ENCODE peak calls at places on chromosomes 16 and 17, in five cellular contexts. One of them, this sample, is unnamed.
A peak's percentile ranks its signal among the peaks of the same experiment; 100 is the strongest.

GRCh38 chr17:55265434-55266021 is 768 bp downstream of the HLF start:
- DNase-seq in fibroblast of lung: no peak
- DNase-seq in upper lobe of right lung: peak; percentile 72
- DNase-seq in ovary: no peak
- DNase-seq in gastrocnemius medialis: no peak
- DNase-seq in this sample: no peak

GRCh38 chr17:44084131-44084538 is 13.6 kb downstream of the G6PC3 start:
- DNase-seq in fibroblast of lung: no peak
- DNase-seq in upper lobe of right lung: peak; percentile 54
- DNase-seq in ovary: no peak
- DNase-seq in gastrocnemius medialis: no peak
- DNase-seq in this sample: no peak

GRCh38 chr16:21088646-21089538 is 61.8 kb downstream of the DNAH3 start:
- DNase-seq in fibroblast of lung: peak; percentile 85
- DNase-seq in upper lobe of right lung: no peak
- DNase-seq in ovary: no peak
- DNase-seq in gastrocnemius medialis: no peak
- DNase-seq in this sample: no peak

GRCh38 chr17:30323895-30324319 is 9.9 kb downstream of the TMIGD1 start:
- DNase-seq in fibroblast of lung: peak; percentile 49
- DNase-seq in upper lobe of right lung: no peak
- DNase-seq in ovary: no peak
- DNase-seq in gastrocnemius medialis: peak; percentile 22
- DNase-seq in this sample: no peak

GRCh38 chr17:29179232-29180036 is 764 bp downstream of the MYO18A start:
- DNase-seq in fibroblast of lung: no peak
- DNase-seq in upper lobe of right lung: peak; percentile 90
- DNase-seq in ovary: peak; percentile 35
- DNase-seq in gastrocnemius medialis: no peak
- DNase-seq in this sample: peak; percentile 83

GRCh38 chr17:79446347-79446746 is 164.5 kb downstream of the RBFOX3 start:
- DNase-seq in fibroblast of lung: no peak
- DNase-seq in upper lobe of right lung: no peak
- DNase-seq in ovary: no peak
- DNase-seq in gastrocnemius medialis: no peak
- DNase-seq in this sample: no peak

GRCh38 chr16:85963746-85964370 is 64.9 kb downstream of the IRF8 start:
- DNase-seq in fibroblast of lung: peak; percentile 27
- DNase-seq in upper lobe of right lung: peak; percentile 80
- DNase-seq in ovary: peak; percentile 26
- DNase-seq in gastrocnemius medialis: no peak
- DNase-seq in this sample: peak; percentile 75

GRCh38 chr16:79165541-79165940 is 435.0 kb downstream of the MAF start:
- DNase-seq in fibroblast of lung: no peak
- DNase-seq in upper lobe of right lung: no peak
- DNase-seq in ovary: no peak
- DNase-seq in gastrocnemius medialis: no peak
- DNase-seq in this sample: no peak

GRCh38 chr16:48384305-48384981 is 770 bp downstream of the SIAH1 start:
- DNase-seq in fibroblast of lung: peak; percentile 42
- DNase-seq in upper lobe of right lung: peak; percentile 85
- DNase-seq in ovary: peak; percentile 61
- DNase-seq in gastrocnemius medialis: peak; percentile 60
- DNase-seq in this sample: peak; percentile 80

GRCh38 chr17:72788950-72789585 is 303.4 kb downstream of the SLC39A11 start:
- DNase-seq in fibroblast of lung: peak; percentile 45
- DNase-seq in upper lobe of right lung: no peak
- DNase-seq in ovary: no peak
- DNase-seq in gastrocnemius medialis: no peak
- DNase-seq in this sample: no peak

GRCh38 chr17:66214893-66215528 is 14.2 kb downstream of the APOH start:
- DNase-seq in fibroblast of lung: no peak
- DNase-seq in upper lobe of right lung: no peak
- DNase-seq in ovary: no peak
- DNase-seq in gastrocnemius medialis: no peak
- DNase-seq in this sample: no peak

GRCh38 chr16:89375021-89375420 is 115.3 kb downstream of the ANKRD11 start:
- DNase-seq in fibroblast of lung: no peak
- DNase-seq in upper lobe of right lung: no peak
- DNase-seq in ovary: no peak
- DNase-seq in gastrocnemius medialis: no peak
- DNase-seq in this sample: no peak

GRCh38 chr17:261640-262039 is 80.2 kb upstream of the DOC2B start:
- DNase-seq in fibroblast of lung: no peak
- DNase-seq in upper lobe of right lung: no peak
- DNase-seq in ovary: no peak
- DNase-seq in gastrocnemius medialis: no peak
- DNase-seq in this sample: peak; percentile 7

GRCh38 chr16:88815901-88816589 is 4.3 kb upstream of the APRT start:
- DNase-seq in fibroblast of lung: no peak
- DNase-seq in upper lobe of right lung: no peak
- DNase-seq in ovary: no peak
- DNase-seq in gastrocnemius medialis: no peak
- DNase-seq in this sample: no peak

GRCh38 chr17:35973333-35974260 is 7.7 kb downstream of the CCL16 start:
- DNase-seq in fibroblast of lung: peak; percentile 21
- DNase-seq in upper lobe of right lung: no peak
- DNase-seq in ovary: no peak
- DNase-seq in gastrocnemius medialis: no peak
- DNase-seq in this sample: no peak

GRCh38 chr17:58401287-58401686 is 16.0 kb downstream of the RNF43 start:
- DNase-seq in fibroblast of lung: no peak
- DNase-seq in upper lobe of right lung: no peak
- DNase-seq in ovary: no peak
- DNase-seq in gastrocnemius medialis: no peak
- DNase-seq in this sample: no peak
- H3K4me1 ChIP-seq in fibroblast of lung: no peaks in the 10 kb centered on the region
- H3K4me1 ChIP-seq in upper lobe of right lung: no peaks in the 10 kb centered on the region
- H3K4me1 ChIP-seq in ovary: no peaks in the 10 kb centered on the region
- H3K4me1 ChIP-seq in gastrocnemius medialis: no peaks in the 10 kb centered on the region
- H3K4me1 ChIP-seq in this sample: no peaks in the 10 kb centered on the region

GRCh38 chr16:81908466-81909230 is 102.6 kb downstream of the SDR42E1 start:
- DNase-seq in fibroblast of lung: no peak
- DNase-seq in upper lobe of right lung: no peak
- DNase-seq in ovary: no peak
- DNase-seq in gastrocnemius medialis: no peak
- DNase-seq in this sample: no peak
- H3K27me3 ChIP-seq in fibroblast of lung: no peaks in the 10 kb centered on the region
- H3K27me3 ChIP-seq in upper lobe of right lung: no peaks in the 10 kb centered on the region
- H3K27me3 ChIP-seq in ovary: no peaks in the 10 kb centered on the region
- H3K27me3 ChIP-seq in gastrocnemius medialis: no peaks in the 10 kb centered on the region
- H3K27me3 ChIP-seq in this sample: no peaks in the 10 kb centered on the region

GRCh38 chr17:17701112-17701511 is 19.9 kb downstream of the RAI1 start:
- DNase-seq in fibroblast of lung: no peak
- DNase-seq in upper lobe of right lung: no peak
- DNase-seq in ovary: no peak
- DNase-seq in gastrocnemius medialis: no peak
- DNase-seq in this sample: no peak
- H3K4me1 ChIP-seq in fibroblast of lung: peaks cover 12% of the 10 kb centered on the region
- H3K4me1 ChIP-seq in upper lobe of right lung: peaks cover 38% of the 10 kb centered on the region
- H3K4me1 ChIP-seq in ovary: peaks cover 35% of the 10 kb centered on the region
- H3K4me1 ChIP-seq in gastrocnemius medialis: peaks cover 33% of the 10 kb centered on the region
- H3K4me1 ChIP-seq in this sample: peaks cover 64% of the 10 kb centered on the region

DNA sequence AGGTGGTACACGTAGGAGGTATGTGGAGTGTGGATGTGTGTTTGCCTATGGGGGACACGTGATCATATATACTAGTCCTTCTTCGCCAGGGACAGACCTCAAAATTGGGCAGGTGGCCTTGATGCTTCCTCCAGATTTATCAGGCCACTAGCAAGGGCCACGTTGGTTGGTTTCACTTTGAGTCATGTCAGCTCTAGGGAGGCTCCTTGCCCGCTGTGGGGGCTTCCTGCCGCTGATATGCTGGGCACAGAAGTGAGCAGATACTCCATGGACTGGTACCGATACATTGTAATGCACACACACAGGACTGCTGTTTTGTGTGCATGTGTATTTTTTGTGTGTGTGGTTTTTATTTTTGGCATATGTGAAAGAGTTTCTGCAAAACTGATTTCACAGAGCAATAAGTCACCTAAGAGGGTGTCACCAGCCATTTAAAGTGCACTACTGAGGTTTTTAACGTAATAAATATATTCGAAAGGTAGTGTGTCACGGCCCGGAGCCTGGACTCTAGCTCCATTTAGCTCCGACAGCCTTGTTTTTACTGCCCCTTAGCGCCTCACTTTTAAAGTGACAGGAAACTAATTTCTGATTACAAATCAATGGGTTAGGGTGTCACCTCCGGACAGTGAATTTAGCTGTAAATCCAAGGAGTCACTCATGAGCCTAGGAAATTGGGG is 605.5 kb upstream of the SALL1 start:
- DNase-seq in fibroblast of lung: no peak
- DNase-seq in upper lobe of right lung: no peak
- DNase-seq in ovary: no peak
- DNase-seq in gastrocnemius medialis: no peak
- DNase-seq in this sample: no peak
- H3K27me3 ChIP-seq in fibroblast of lung: peaks cover 3% of the 10 kb centered on the region
- H3K27me3 ChIP-seq in upper lobe of right lung: no peaks in the 10 kb centered on the region
- H3K27me3 ChIP-seq in ovary: no peaks in the 10 kb centered on the region
- H3K27me3 ChIP-seq in gastrocnemius medialis: peaks cover 3% of the 10 kb centered on the region
- H3K27me3 ChIP-seq in this sample: no peaks in the 10 kb centered on the region

DNA sequence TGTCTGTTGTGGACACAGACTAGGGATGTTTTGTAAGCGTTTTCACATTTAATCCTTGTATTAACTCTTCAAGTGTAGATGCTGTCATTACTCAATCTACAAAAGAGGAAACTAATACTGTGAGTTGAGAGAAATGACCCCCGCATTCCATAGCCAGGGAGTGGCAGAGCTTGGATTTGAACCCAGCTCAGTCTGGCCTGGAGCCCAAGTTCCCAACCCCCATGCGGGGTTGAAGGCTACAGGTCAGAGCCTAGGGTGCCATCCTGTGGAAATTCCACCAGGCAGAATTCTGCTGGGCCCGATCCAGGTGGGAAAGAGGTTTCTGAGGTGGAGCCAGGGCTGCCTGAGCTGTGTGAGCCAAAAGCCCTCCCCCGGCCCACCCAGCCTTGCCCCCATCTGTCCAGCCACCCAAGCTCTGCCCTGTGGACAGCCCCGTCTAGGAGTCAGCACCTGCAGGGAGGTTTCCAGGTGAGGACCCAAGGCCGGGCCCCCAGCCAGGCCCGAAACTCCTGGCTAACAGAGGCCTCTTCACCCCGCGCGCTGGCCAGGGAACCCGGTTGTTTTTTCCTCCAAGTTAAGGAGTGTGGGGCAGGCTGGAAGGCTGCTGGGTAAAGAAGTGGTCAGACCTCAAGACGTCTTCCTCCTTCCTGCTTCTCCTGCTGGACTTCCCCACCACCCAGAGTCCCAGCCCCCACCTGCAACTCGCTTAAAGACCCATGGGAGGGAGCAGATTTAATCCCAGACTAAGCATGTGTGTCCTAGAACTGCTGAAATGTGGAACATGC is 5.7 kb downstream of the MMP15 start:
- DNase-seq in fibroblast of lung: no peak
- DNase-seq in upper lobe of right lung: peak; percentile 71
- DNase-seq in ovary: no peak
- DNase-seq in gastrocnemius medialis: no peak
- DNase-seq in this sample: peak; percentile 58
- H3K4me1 ChIP-seq in fibroblast of lung: no peaks in the 10 kb centered on the region
- H3K4me1 ChIP-seq in upper lobe of right lung: peaks cover 50% of the 10 kb centered on the region
- H3K4me1 ChIP-seq in ovary: peaks cover 5% of the 10 kb centered on the region
- H3K4me1 ChIP-seq in gastrocnemius medialis: peaks cover 54% of the 10 kb centered on the region
- H3K4me1 ChIP-seq in this sample: peaks cover 85% of the 10 kb centered on the region

DNA sequence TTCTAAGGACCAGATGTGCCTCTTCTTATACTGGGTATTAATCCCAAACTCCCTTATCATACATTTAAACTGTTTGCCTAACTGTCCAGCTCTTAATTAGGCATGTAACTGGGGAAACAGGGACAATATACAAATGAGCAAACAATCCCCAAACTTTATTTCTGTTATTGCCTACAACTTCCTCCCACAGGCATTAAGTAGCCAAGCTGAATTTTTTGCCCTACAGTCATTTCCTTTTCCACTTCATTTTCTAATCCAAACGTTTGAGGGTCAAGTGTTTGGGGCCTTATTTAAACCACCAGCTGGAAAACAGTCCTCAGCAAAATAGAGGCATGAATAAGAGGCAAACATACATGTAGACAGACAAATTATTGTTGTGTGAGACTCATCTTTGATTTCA is 77.4 kb upstream of the CCL2 start:
- DNase-seq in fibroblast of lung: peak; percentile 87
- DNase-seq in upper lobe of right lung: no peak
- DNase-seq in ovary: no peak
- DNase-seq in gastrocnemius medialis: no peak
- DNase-seq in this sample: no peak
- H3K27me3 ChIP-seq in fibroblast of lung: no peaks in the 10 kb centered on the region
- H3K27me3 ChIP-seq in upper lobe of right lung: no peaks in the 10 kb centered on the region
- H3K27me3 ChIP-seq in ovary: no peaks in the 10 kb centered on the region
- H3K27me3 ChIP-seq in gastrocnemius medialis: no peaks in the 10 kb centered on the region
- H3K27me3 ChIP-seq in this sample: no peaks in the 10 kb centered on the region

DNA sequence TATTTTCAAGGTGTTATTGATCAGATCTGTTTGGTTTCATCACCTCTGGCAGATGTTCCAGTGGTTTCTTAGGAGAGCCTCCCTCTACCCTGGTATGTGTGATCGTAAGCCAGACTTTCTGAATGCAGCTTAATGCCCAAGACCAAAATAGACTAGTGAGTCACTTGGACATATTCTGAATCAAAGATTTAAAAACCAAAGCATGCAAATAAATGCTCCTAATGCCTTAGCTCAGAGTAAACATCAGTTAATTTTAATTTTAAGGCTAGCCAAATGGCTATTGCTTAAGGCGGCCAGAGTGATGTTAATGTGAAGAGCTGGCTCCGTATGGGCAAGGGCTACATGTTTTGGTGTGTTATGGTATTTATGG is 59.3 kb downstream of the MAP2K6 start:
- DNase-seq in fibroblast of lung: peak; percentile 74
- DNase-seq in upper lobe of right lung: no peak
- DNase-seq in ovary: no peak
- DNase-seq in gastrocnemius medialis: no peak
- DNase-seq in this sample: no peak
- H3K4me1 ChIP-seq in fibroblast of lung: peaks cover 4% of the 10 kb centered on the region
- H3K4me1 ChIP-seq in upper lobe of right lung: no peaks in the 10 kb centered on the region
- H3K4me1 ChIP-seq in ovary: no peaks in the 10 kb centered on the region
- H3K4me1 ChIP-seq in gastrocnemius medialis: peaks cover 17% of the 10 kb centered on the region
- H3K4me1 ChIP-seq in this sample: no peaks in the 10 kb centered on the region

GRCh38 chr16:11674001-11674817 is 6.0 kb downstream of the SNN start:
- DNase-seq in fibroblast of lung: no peak
- DNase-seq in upper lobe of right lung: no peak
- DNase-seq in ovary: no peak
- DNase-seq in gastrocnemius medialis: peak; percentile 80
- DNase-seq in this sample: no peak
- H3K27me3 ChIP-seq in fibroblast of lung: no peaks in the 10 kb centered on the region
- H3K27me3 ChIP-seq in upper lobe of right lung: no peaks in the 10 kb centered on the region
- H3K27me3 ChIP-seq in ovary: no peaks in the 10 kb centered on the region
- H3K27me3 ChIP-seq in gastrocnemius medialis: no peaks in the 10 kb centered on the region
- H3K27me3 ChIP-seq in this sample: no peaks in the 10 kb centered on the region